ENCODE peak calls at places on chromosomes 11 and 22, in seven cellular contexts. V is cardiac muscle cell, R is A549, O is heart right ventricle, S is kidney, B is transverse colon, F is IMR-90. T is an unnamed sample.
A peak's percentile ranks its signal among the peaks of the same experiment; 100 is the strongest.

GRCh38 chr11:44627911-44628729 is 62.7 kb downstream of the CD82 start:
- DNase-seq in V (peak; percentile 69), R (no peak), O (peak; percentile 77), S (no peak), B (peak; percentile 53), F (peak; percentile 49), T (peak; percentile 67)

GRCh38 chr11:118526688-118527087 is 586 bp upstream of the TTC36 start:
- DNase-seq in V (no peak), R (no peak), O (no peak), S (no peak), B (no peak), F (no peak), T (no peak)

GRCh38 chr11:23123766-23124165 is 263.5 kb upstream of the CCDC179 start:
- DNase-seq in V (peak; percentile 27), R (no peak), O (no peak), S (no peak), B (no peak), F (peak; percentile 51), T (peak; percentile 38)

GRCh38 chr22:48489551-48490512 is 1337.8 kb downstream of the BRD1 start:
- DNase-seq in V (peak; percentile 21), R (peak; percentile 23), O (no peak), S (peak; percentile 51), B (no peak), F (no peak), T (no peak)

GRCh38 chr11:71197096-71197495 is 55.3 kb downstream of the SHANK2 start:
- DNase-seq in V (no peak), R (no peak), O (no peak), S (no peak), B (no peak), F (no peak), T (no peak)

GRCh38 chr22:19240813-19241592 is 50.5 kb downstream of the CLTCL1 start:
- DNase-seq in V (no peak), R (no peak), O (no peak), S (no peak), B (no peak), F (no peak), T (no peak)

GRCh38 chr11:83521647-83522596 is 235.8 kb upstream of the CCDC90B start:
- DNase-seq in V (peak; percentile 1), R (no peak), O (no peak), S (no peak), B (no peak), F (peak; percentile 31), T (peak; percentile 4)

GRCh38 chr22:25347752-25348102 is 128.3 kb downstream of the CRYBB2 start:
- DNase-seq in V (no peak), R (no peak), O (no peak), S (no peak), B (no peak), F (peak; percentile 44), T (peak; percentile 71)

GRCh38 chr22:19629331-19629719 is 85.0 kb upstream of the SEPTIN5 start:
- DNase-seq in V (no peak), R (no peak), O (no peak), S (peak; percentile 34), B (no peak), F (no peak), T (no peak)

GRCh38 chr11:122746050-122746478 is 90.5 kb downstream of the UBASH3B start:
- DNase-seq in V (no peak), R (no peak), O (no peak), S (no peak), B (peak; percentile 20), F (no peak), T (no peak)

GRCh38 chr22:17268501-17269223 is 49.4 kb upstream of the ADA2 start:
- DNase-seq in V (no peak), R (no peak), O (no peak), S (peak; percentile 45), B (no peak), F (no peak), T (peak; percentile 5)

GRCh38 chr11:129946256-129946655 is 50.9 kb upstream of the NFRKB start:
- DNase-seq in V (no peak), R (no peak), O (no peak), S (no peak), B (no peak), F (peak; percentile 27), T (no peak)

GRCh38 chr11:22733433-22733832 is 67.0 kb downstream of the GAS2 start:
- DNase-seq in V (no peak), R (no peak), O (no peak), S (no peak), B (no peak), F (no peak), T (no peak)

GRCh38 chr22:30421695-30422480 is 3.7 kb upstream of the MTFP1 start:
- DNase-seq in V (peak; percentile 23), R (no peak), O (no peak), S (peak; percentile 4), B (no peak), F (no peak), T (no peak)

GRCh38 chr22:43956805-43957463 is 1.7 kb downstream of the SAMM50 start:
- DNase-seq in V (peak; percentile 49), R (no peak), O (no peak), S (no peak), B (no peak), F (no peak), T (peak; percentile 42)

GRCh38 chr11:126426126-126426525 is 70.6 kb downstream of the ST3GAL4 start:
- DNase-seq in V (no peak), R (no peak), O (no peak), S (no peak), B (peak; percentile 45), F (no peak), T (no peak)
- H3K4me3 ChIP-seq in V (no peak overlapping the region), R (no peak overlapping the region), O (no peak overlapping the region), S (no peak overlapping the region), B (no peak overlapping the region), F (no peak overlapping the region), T (no peak overlapping the region)

GRCh38 chr11:100980156-100980555 is 149.5 kb downstream of the PGR start:
- DNase-seq in V (peak; percentile 41), R (peak; percentile 1), O (no peak), S (no peak), B (no peak), F (peak; percentile 13), T (peak; percentile 41)
- TF ChIP-seq CTCF in V (peak; percentile 50), R (peak; percentile 36), O (peak; percentile 65), S (no peak), B (no peak), F (peak; percentile 37), T (peak; percentile 37)

DNA sequence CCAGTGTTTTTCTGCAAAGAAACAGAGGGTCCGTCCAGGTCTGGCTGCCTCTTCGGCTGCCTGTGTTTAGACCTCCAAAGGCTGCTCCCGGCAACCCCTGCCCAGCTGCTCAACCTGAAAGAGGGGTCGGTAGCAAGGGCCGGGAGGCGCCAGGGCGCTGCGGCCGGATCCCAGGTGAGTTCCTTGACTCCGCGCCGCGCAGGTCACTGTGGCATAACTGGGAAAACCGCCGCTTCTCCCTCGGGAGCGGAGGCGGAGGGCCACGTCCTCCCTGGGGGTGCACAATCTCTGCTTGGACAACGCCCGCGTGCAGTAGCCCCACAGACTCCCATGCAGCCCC is 1.0 kb upstream of the BRSK2 start:
- DNase-seq in V (no peak), R (no peak), O (peak; percentile 25), S (no peak), B (no peak), F (no peak), T (no peak)
- H3K4me3 ChIP-seq in V (peak overlapping the region; percentile 25), R (peak overlapping the region; percentile 60), O (no peak overlapping the region), S (no peak overlapping the region), B (peak overlapping the region; percentile 32), F (peak overlapping the region; percentile 62), T (peak overlapping the region; percentile 58)

DNA sequence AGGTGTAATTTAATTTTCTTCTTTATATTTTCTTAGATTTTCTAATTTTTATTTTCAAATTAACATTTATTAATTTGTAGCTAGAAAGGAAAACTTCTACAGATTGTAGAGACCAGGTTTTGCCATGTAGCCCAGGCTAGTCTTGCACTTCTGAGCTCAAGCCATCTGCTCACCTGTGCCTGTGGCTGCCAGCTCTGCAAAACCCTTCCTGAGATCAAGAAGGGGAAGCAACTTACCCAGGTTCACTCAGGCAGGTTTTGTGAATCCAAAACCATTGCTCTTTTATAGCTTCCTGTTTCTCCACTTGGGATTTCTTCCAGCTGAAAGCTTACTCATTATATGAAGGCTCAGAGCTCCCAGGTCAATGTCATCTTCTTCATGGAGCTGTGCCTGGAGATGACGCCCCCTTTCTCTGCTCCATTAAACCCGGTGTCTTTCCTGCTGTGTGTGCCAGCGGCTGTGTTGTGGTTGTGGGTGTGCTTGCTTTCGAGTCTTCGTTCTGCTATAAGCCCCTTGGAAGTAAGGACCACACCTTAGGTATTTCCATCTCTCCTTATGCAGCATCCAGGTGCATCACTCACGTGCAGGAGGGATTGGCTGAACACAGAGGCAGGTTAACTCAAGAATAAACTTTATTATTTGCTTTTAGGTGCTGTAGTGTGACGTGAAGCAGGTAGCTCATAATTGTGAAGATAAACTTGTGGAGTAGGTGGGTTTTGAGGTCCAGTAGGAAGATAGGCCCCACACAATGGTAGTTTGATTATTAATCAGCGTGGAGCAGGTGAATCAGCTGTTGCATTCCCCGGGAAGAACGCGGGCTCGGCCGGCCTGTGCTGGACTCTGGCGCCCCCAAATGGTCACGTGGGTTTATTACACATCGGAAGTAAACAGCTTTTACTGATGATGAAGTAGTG is 42.2 kb upstream of the INCENP start:
- DNase-seq in V (peak; percentile 78), R (peak; percentile 76), O (peak; percentile 74), S (peak; percentile 85), B (peak; percentile 86), F (peak; percentile 66), T (peak; percentile 80)
- TF ChIP-seq CTCF in V (peak; percentile 82), R (peak; percentile 96), O (peak; percentile 86), S (peak; percentile 92), B (peak; percentile 89), F (peak; percentile 98), T (peak; percentile 78)